ENCODE peak calls at places on chromosomes 16 and 17, in five cellular contexts. Q is RPMI8226, O is activated T-cell treated with anti-CD3 and anti-CD28 coated beads for 1 hour, L is NCI-H1092, A is NCI-H1105. H is an unnamed sample.

GRCh38 chr16:85274501-85274900 is 162.2 kb upstream of the CIBAR2 start:
- DNase-seq in Q (no peak), O (no peak), L (no peak), A (no peak), H (no peak)

GRCh38 chr17:27038676-27039075 is 255.2 kb upstream of the WSB1 start:
- DNase-seq in Q (peak), O (no peak), L (no peak), A (peak), H (no peak)

GRCh38 chr16:1363501-1364041 is 11.8 kb downstream of the GNPTG start:
- DNase-seq in Q (peak), O (peak), L (no peak), A (no peak), H (peak)

GRCh38 chr16:84839956-84840355 is 20.2 kb downstream of the CRISPLD2 start:
- DNase-seq in Q (no peak), O (no peak), L (no peak), A (no peak), H (no peak)

GRCh38 chr17:35944151-35944550 is 638 bp upstream of the LYZL6 start:
- DNase-seq in Q (no peak), O (no peak), L (no peak), A (no peak), H (no peak)

GRCh38 chr16:57585051-57585687 is 42.7 kb downstream of the ADGRG5 start:
- DNase-seq in Q (no peak), O (no peak), L (no peak), A (no peak), H (no peak)

GRCh38 chr17:9120471-9120870 is 99.2 kb downstream of the NTN1 start:
- DNase-seq in Q (no peak), O (no peak), L (no peak), A (no peak), H (no peak)

GRCh38 chr17:2282297-2282873 is 21.2 kb downstream of the SMG6 start:
- DNase-seq in Q (peak), O (no peak), L (no peak), A (peak), H (peak)

GRCh38 chr17:2719861-2720260 is 8.3 kb upstream of the CLUH start:
- DNase-seq in Q (no peak), O (no peak), L (no peak), A (no peak), H (no peak)

GRCh38 chr16:57883953-57884654 is 81.8 kb upstream of the KIFC3 start:
- DNase-seq in Q (no peak), O (no peak), L (no peak), A (no peak), H (no peak)

GRCh38 chr17:1006054-1006453 is 9.1 kb downstream of the TIMM22 start:
- DNase-seq in Q (no peak), O (no peak), L (no peak), A (no peak), H (no peak)

GRCh38 chr17:68377771-68378201 is 79.5 kb downstream of the WIPI1 start:
- DNase-seq in Q (no peak), O (no peak), L (no peak), A (no peak), H (no peak)

GRCh38 chr17:56896217-56896967 is 17.5 kb downstream of the TRIM25 start:
- DNase-seq in Q (no peak), O (no peak), L (no peak), A (no peak), H (no peak)

GRCh38 chr17:13367154-13367553 is 234.6 kb downstream of the HS3ST3A1 start:
- DNase-seq in Q (no peak), O (no peak), L (no peak), A (no peak), H (no peak)

GRCh38 chr17:521168-521525 is 168.5 kb upstream of the RPH3AL start:
- DNase-seq in Q (no peak), O (no peak), L (no peak), A (no peak), H (no peak)

GRCh38 chr17:46977348-46977747 is 1.7 kb downstream of the RPRML start:
- DNase-seq in Q (no peak), O (no peak), L (peak), A (peak), H (peak)

GRCh38 chr17:31095239-31096105 is 695 bp downstream of the NF1 start:
- DNase-seq in Q (peak), O (peak), L (peak), A (peak), H (peak)

GRCh38 chr16:78460428-78460827 is 361.0 kb downstream of the WWOX start:
- DNase-seq in Q (no peak), O (no peak), L (no peak), A (no peak), H (no peak)

H was measured in retina.